ENCODE peak calls at places on chromosomes 12 and 14, in ten cellular contexts. E, M, X, G, S, P, V, H, O and J are unnamed samples.

GRCh38 chr12:15131462-15131861 is 89.8 kb downstream of the RERG start:
- DNase-seq in E (peak; percentile 19), M (no peak), X (no peak), G (no peak), S (no peak), P (no peak), V (no peak), H (no peak), O (no peak), J (no peak)

GRCh38 chr12:46217686-46218508 is 50.9 kb downstream of the SLC38A1 start:
- DNase-seq in E (no peak), M (peak; percentile 57), X (no peak), G (no peak), S (no peak), P (peak; percentile 49), V (no peak), H (peak; percentile 67), O (no peak), J (no peak)

GRCh38 chr12:14907953-14908352 is 22.3 kb upstream of the MGP start:
- DNase-seq in E (peak; percentile 24), M (no peak), X (no peak), G (no peak), S (no peak), P (no peak), V (no peak), H (no peak), O (no peak), J (no peak)

GRCh38 chr12:127559349-127560040 is 707.5 kb upstream of the TMEM132C start:
- DNase-seq in E (peak; percentile 78), M (peak; percentile 22), X (peak; percentile 81), G (peak; percentile 84), S (peak; percentile 4), P (peak; percentile 24), V (peak; percentile 100), H (peak; percentile 78), O (no peak), J (peak; percentile 99)

GRCh38 chr12:4039927-4040326 is 166.7 kb upstream of the PARP11 start:
- DNase-seq in E (no peak), M (no peak), X (no peak), G (no peak), S (no peak), P (no peak), V (no peak), H (no peak), O (no peak), J (no peak)

GRCh38 chr12:57085999-57086950 is 2.6 kb upstream of the NAB2 start:
- DNase-seq in E (peak; percentile 77), M (peak; percentile 58), X (no peak), G (peak; percentile 61), S (no peak), P (peak; percentile 61), V (no peak), H (peak; percentile 69), O (peak; percentile 76), J (no peak)

GRCh38 chr14:22070119-22070982 is 396.7 kb upstream of the OR4E1 start:
- DNase-seq in E (peak; percentile 11), M (peak; percentile 31), X (no peak), G (no peak), S (no peak), P (no peak), V (no peak), H (peak; percentile 39), O (no peak), J (no peak)

GRCh38 chr14:56183631-56184157 is 65.5 kb downstream of the PELI2 start:
- DNase-seq in E (no peak), M (no peak), X (no peak), G (no peak), S (no peak), P (no peak), V (no peak), H (no peak), O (no peak), J (no peak)

GRCh38 chr14:58283730-58284129 is 14.6 kb upstream of the ARID4A start:
- DNase-seq in E (no peak), M (no peak), X (no peak), G (no peak), S (no peak), P (no peak), V (no peak), H (no peak), O (no peak), J (no peak)

GRCh38 chr12:47075192-47076084 is 4.0 kb upstream of the PCED1B start:
- DNase-seq in E (no peak), M (no peak), X (no peak), G (no peak), S (no peak), P (no peak), V (no peak), H (no peak), O (no peak), J (no peak)

GRCh38 chr14:90382491-90383125 is 14.2 kb upstream of the CALM1 start:
- DNase-seq in E (peak; percentile 59), M (peak; percentile 72), X (peak; percentile 56), G (peak; percentile 79), S (peak; percentile 58), P (peak; percentile 71), V (peak; percentile 56), H (peak; percentile 72), O (no peak), J (peak; percentile 69)

GRCh38 chr12:49937639-49938300 is 12.8 kb upstream of the AQP2 start:
- DNase-seq in E (peak; percentile 85), M (no peak), X (no peak), G (no peak), S (no peak), P (no peak), V (no peak), H (no peak), O (no peak), J (no peak)

GRCh38 chr12:78571953-78572352 is 292.6 kb upstream of the SYT1 start:
- DNase-seq in E (no peak), M (no peak), X (no peak), G (no peak), S (no peak), P (no peak), V (no peak), H (no peak), O (no peak), J (no peak)

GRCh38 chr14:103910262-103910935 is 17.9 kb upstream of the TDRD9 start:
- DNase-seq in E (peak; percentile 93), M (peak; percentile 89), X (peak; percentile 74), G (peak; percentile 90), S (peak; percentile 58), P (peak; percentile 87), V (peak; percentile 67), H (peak; percentile 76), O (peak; percentile 73), J (peak; percentile 82)

GRCh38 chr12:112836736-112837628 is 45.4 kb downstream of the RPH3A start:
- DNase-seq in E (no peak), M (no peak), X (no peak), G (no peak), S (no peak), P (no peak), V (no peak), H (no peak), O (no peak), J (no peak)

GRCh38 chr14:49865431-49865859 is 12.9 kb upstream of the NEMF start:
- DNase-seq in E (peak; percentile 56), M (peak; percentile 89), X (no peak), G (peak; percentile 71), S (peak; percentile 66), P (peak; percentile 76), V (no peak), H (peak; percentile 91), O (peak; percentile 68), J (peak; percentile 65)

GRCh38 chr12:12338528-12339168 is 11.4 kb downstream of the MANSC1 start:
- DNase-seq in E (peak; percentile 81), M (no peak), X (no peak), G (no peak), S (no peak), P (no peak), V (no peak), H (no peak), O (no peak), J (no peak)

GRCh38 chr12:15701212-15701611 is 88.0 kb downstream of the EPS8 start:
- DNase-seq in E (peak; percentile 52), M (no peak), X (no peak), G (no peak), S (no peak), P (no peak), V (no peak), H (no peak), O (no peak), J (no peak)

GRCh38 chr12:69509308-69509736 is 39.1 kb downstream of the FRS2 start:
- DNase-seq in E (no peak), M (no peak), X (no peak), G (no peak), S (no peak), P (no peak), V (no peak), H (no peak), O (no peak), J (no peak)

GRCh38 chr14:90651405-90651804 is 164.8 kb downstream of the TTC7B start:
- DNase-seq in E (no peak), M (no peak), X (no peak), G (no peak), S (no peak), P (no peak), V (no peak), H (no peak), O (no peak), J (no peak)

GRCh38 chr14:81536125-81536771 is 2.6 kb upstream of the SEL1L start:
- DNase-seq in E (no peak), M (no peak), X (no peak), G (no peak), S (no peak), P (no peak), V (no peak), H (no peak), O (no peak), J (no peak)

GRCh38 chr14:34049769-34050168 is 98.9 kb upstream of the EGLN3 start:
- DNase-seq in E (no peak), M (no peak), X (no peak), G (no peak), S (no peak), P (no peak), V (no peak), H (no peak), O (no peak), J (no peak)

GRCh38 chr12:113416091-113416754 is 6.0 kb upstream of the SDSL start:
- DNase-seq in E (no peak), M (peak; percentile 13), X (no peak), G (no peak), S (no peak), P (no peak), V (no peak), H (no peak), O (no peak), J (no peak)

GRCh38 chr12:12721251-12721689 is 4.1 kb downstream of the CDKN1B start:
- DNase-seq in E (no peak), M (peak; percentile 54), X (no peak), G (no peak), S (no peak), P (no peak), V (peak; percentile 31), H (no peak), O (peak; percentile 17), J (peak; percentile 25)

GRCh38 chr14:102776761-102777710 is at the start of gene TRAF3:
- DNase-seq in E (peak; percentile 61), M (peak; percentile 76), X (peak; percentile 90), G (peak; percentile 46), S (no peak), P (peak; percentile 53), V (no peak), H (peak; percentile 85), O (no peak), J (no peak)

GRCh38 chr14:104443391-104444158 is 136.0 kb upstream of the C14orf180 start:
- DNase-seq in E (no peak), M (no peak), X (no peak), G (peak; percentile 42), S (no peak), P (peak; percentile 8), V (no peak), H (no peak), O (no peak), J (no peak)

GRCh38 chr12:88388566-88389269 is 191.6 kb downstream of the KITLG start:
- DNase-seq in E (peak; percentile 46), M (no peak), X (no peak), G (no peak), S (no peak), P (no peak), V (no peak), H (no peak), O (no peak), J (no peak)

GRCh38 chr12:46214668-46215429 is 54.0 kb downstream of the SLC38A1 start:
- DNase-seq in E (no peak), M (peak; percentile 66), X (no peak), G (no peak), S (no peak), P (peak; percentile 52), V (no peak), H (peak; percentile 77), O (no peak), J (no peak)